ENCODE peak calls at places on chromosomes 6 and 20, in seven cellular contexts. P is uterus; V is fibroblast of the conjunctiva; A is H9; Z is stimulated activated CD4-positive, alpha-beta T cell treated with anti-CD3 and anti-CD28 coated beads, Interleukin-1b, Interleukin-23, amount 100 ng/mL, for 1 hour; I is AG09309; J is stimulated activated CD8-positive, alpha-beta memory T cell treated with anti-CD3 and anti-CD28 coated beads, Interleukin-15, amount 100 ng/mL, for 24 hours. H is an unnamed sample.

GRCh38 chr6:136510782-136511181 is 39.4 kb downstream of the MAP7 start:
- DNase-seq in P (no peak), V (no peak), A (no peak), Z (no peak), I (no peak), J (no peak), H (no peak)

GRCh38 chr20:753897-754635 is 14.2 kb downstream of the SLC52A3 start:
- DNase-seq in P (no peak), V (no peak), A (no peak), Z (no peak), I (no peak), J (no peak), H (no peak)

GRCh38 chr6:97306946-97307345 is 23.9 kb upstream of the MMS22L start:
- DNase-seq in P (no peak), V (no peak), A (no peak), Z (no peak), I (no peak), J (no peak), H (no peak)

GRCh38 chr6:140379919-140380318 is 1005.5 kb upstream of the CITED2 start:
- DNase-seq in P (no peak), V (peak; percentile 79), A (no peak), Z (no peak), I (no peak), J (no peak), H (no peak)

GRCh38 chr6:67102743-67103142 is 1395.7 kb upstream of the EYS start:
- DNase-seq in P (no peak), V (no peak), A (no peak), Z (no peak), I (no peak), J (no peak), H (no peak)

GRCh38 chr6:39688494-39688893 is 36.7 kb downstream of the KIF6 start:
- DNase-seq in P (no peak), V (peak; percentile 30), A (no peak), Z (no peak), I (peak; percentile 83), J (no peak), H (no peak)

GRCh38 chr20:50314326-50314725 is 123.7 kb downstream of the CEBPB start:
- DNase-seq in P (no peak), V (no peak), A (no peak), Z (no peak), I (no peak), J (no peak), H (no peak)

GRCh38 chr20:54208492-54209044 is 681 bp downstream of the PFDN4 start:
- DNase-seq in P (no peak), V (no peak), A (no peak), Z (no peak), I (no peak), J (no peak), H (no peak)

GRCh38 chr20:46401478-46401860 is 4.9 kb downstream of the ELMO2 start:
- DNase-seq in P (no peak), V (no peak), A (no peak), Z (no peak), I (no peak), J (no peak), H (peak; percentile 5)